ENCODE peak calls at places on chromosome X, in six cellular contexts. T, J, Z, S, R and U are unnamed samples.

GRCh38 chrX:115960440-115961084 is 210.0 kb upstream of the AGTR2 start:
- DNase-seq in S (no peak), J (no peak), R (no peak), T (no peak), Z (no peak), U (no peak)

GRCh38 chrX:124280294-124280902 is 52.1 kb upstream of the TEX13D start:
- DNase-seq in Z (no peak), J (no peak), S (no peak), T (no peak), R (no peak), U (no peak)

GRCh38 chrX:9342581-9343051 is 122.2 kb upstream of the TBL1X start:
- DNase-seq in T (peak; percentile 67), Z (no peak), S (peak; percentile 92), J (peak; percentile 69), R (peak; percentile 89), U (peak; percentile 86)

GRCh38 chrX:101759000-101759399 is 99.3 kb upstream of the ARMCX2 start:
- DNase-seq in S (no peak), Z (no peak), T (no peak), R (peak; percentile 49), J (peak; percentile 57), U (peak; percentile 52)

GRCh38 chrX:53133400-53133799 is 39.5 kb downstream of the KANTR start:
- DNase-seq in Z (no peak), R (no peak), T (no peak), J (no peak), S (no peak), U (no peak)

GRCh38 chrX:7889138-7889537 is 38.1 kb downstream of the PNPLA4 start:
- DNase-seq in R (no peak), Z (no peak), S (no peak), J (no peak), T (no peak), U (no peak)

GRCh38 chrX:15525664-15526416 is 25.2 kb downstream of the BMX start:
- DNase-seq in J (no peak), T (no peak), Z (no peak), R (no peak), S (no peak), U (no peak)

GRCh38 chrX:47723689-47724088 is 64.7 kb upstream of the UXT start:
- DNase-seq in R (no peak), J (no peak), S (no peak), T (no peak), Z (peak; percentile 0), U (no peak)

GRCh38 chrX:34716322-34716721 is 59.2 kb upstream of the TMEM47 start:
- DNase-seq in Z (no peak), J (peak; percentile 19), R (peak; percentile 2), S (no peak), T (no peak), U (peak; percentile 55)

GRCh38 chrX:118448273-118448783 is 47.3 kb upstream of the DOCK11 start:
- DNase-seq in S (no peak), R (no peak), T (no peak), Z (no peak), J (no peak), U (no peak)

GRCh38 chrX:46912673-46913491 is 661 bp downstream of the JADE3 start:
- DNase-seq in R (peak; percentile 39), J (peak; percentile 24), Z (no peak), T (no peak), S (no peak), U (peak; percentile 44)

GRCh38 chrX:148501121-148502066 is 977 bp downstream of the AFF2 start:
- DNase-seq in J (no peak), R (no peak), T (no peak), S (no peak), Z (no peak), U (no peak)

GRCh38 chrX:72100824-72101351 is 30.8 kb downstream of the RTL5 start:
- DNase-seq in Z (peak; percentile 58), R (no peak), T (no peak), J (no peak), S (no peak), U (no peak)

GRCh38 chrX:30967516-30967915 is 78.5 kb upstream of the TAB3 start:
- DNase-seq in J (no peak), R (no peak), T (no peak), S (no peak), Z (no peak), U (no peak)

GRCh38 chrX:121407627-121408026 is 360.2 kb downstream of the GLUD2 start:
- DNase-seq in R (no peak), S (no peak), J (no peak), T (no peak), Z (no peak), U (no peak)

GRCh38 chrX:154805696-154806091 is 409 bp upstream of the MPP1 start:
- DNase-seq in T (no peak), R (peak; percentile 44), S (no peak), Z (no peak), J (no peak), U (peak; percentile 35)

GRCh38 chrX:48972214-48973164 is 845 bp upstream of the KCND1 start:
- DNase-seq in S (no peak), R (peak; percentile 57), Z (no peak), J (peak; percentile 37), T (no peak), U (peak; percentile 48)

GRCh38 chrX:134676440-134676839 is 18.2 kb upstream of the PLAC1 start:
- DNase-seq in R (peak; percentile 83), Z (no peak), T (no peak), S (no peak), J (peak; percentile 78), U (peak; percentile 76)

DNA sequence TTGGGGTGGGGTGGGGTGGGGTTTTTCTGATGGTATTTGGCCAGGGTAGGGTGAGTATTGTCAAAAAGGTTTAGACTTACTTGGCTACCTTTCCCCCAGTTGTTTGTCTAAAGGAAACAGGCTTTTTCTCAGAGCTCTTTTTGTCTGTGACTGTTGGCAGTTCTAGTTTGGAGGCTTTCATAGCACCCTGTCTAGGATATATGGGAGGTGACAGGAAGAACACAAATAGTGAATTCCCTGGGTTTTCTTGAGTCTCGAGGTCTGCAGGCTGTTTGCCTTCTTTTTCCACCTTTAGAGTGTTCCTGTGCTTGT is 13.5 kb downstream of the RPS6KA3 start:
- DNase-seq in J (no peak), R (no peak), Z (no peak), S (no peak), T (no peak), U (no peak)
- TF ChIP-seq CTCF in J (no peak), R (no peak), Z (no peak), S (no peak), T (no peak), U (no peak)

GRCh38 chrX:42087960-42088359 is 164.6 kb upstream of the CASK start:
- DNase-seq in J (no peak), R (no peak), T (no peak), Z (no peak), S (no peak), U (no peak)
- TF ChIP-seq CTCF in J (no peak), R (no peak), T (no peak), Z (no peak), S (no peak), U (no peak)

GRCh38 chrX:111857534-111857933 is 18.4 kb upstream of the TRPC5OS start:
- DNase-seq in J (no peak), T (no peak), Z (no peak), R (no peak), S (no peak), U (no peak)
- TF ChIP-seq CTCF in J (no peak), T (no peak), Z (no peak), R (no peak), S (no peak), U (no peak)

GRCh38 chrX:109635151-109635550 is 10.2 kb upstream of the KCNE5 start:
- DNase-seq in Z (no peak), S (no peak), R (peak; percentile 34), T (no peak), J (peak; percentile 6), U (peak; percentile 26)
- TF ChIP-seq CTCF in Z (no peak), S (no peak), R (peak; percentile 56), T (no peak), J (peak; percentile 65), U (peak; percentile 38)

GRCh38 chrX:56233682-56234081 is 1.5 kb downstream of the KLF8 start:
- DNase-seq in Z (no peak), S (peak; percentile 79), R (peak; percentile 0), J (no peak), T (peak; percentile 51), U (peak; percentile 5)
- TF ChIP-seq CTCF in Z (no peak), S (no peak), R (no peak), J (no peak), T (no peak), U (no peak)

DNA sequence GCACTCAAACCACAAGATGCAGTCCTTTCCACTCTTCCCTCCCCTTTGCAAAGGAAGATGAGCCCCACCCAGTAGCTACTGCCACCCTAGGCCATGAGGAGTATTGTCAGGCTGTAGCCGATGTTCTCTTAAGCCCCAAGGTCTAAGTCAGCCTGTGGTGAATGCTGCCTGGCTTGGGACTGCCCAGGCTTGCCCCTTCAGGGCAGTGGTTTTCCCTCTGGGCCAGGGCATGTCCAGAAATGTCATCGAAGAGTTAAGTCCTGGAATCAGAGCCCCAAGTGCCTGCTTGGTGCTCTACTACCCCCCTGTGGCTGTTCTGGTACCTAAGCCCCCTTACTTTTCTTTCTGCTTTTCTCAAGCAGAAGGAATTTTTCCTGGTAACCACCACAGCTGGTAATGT is 11.8 kb upstream of the PGK1 start:
- DNase-seq in R (peak; percentile 67), S (no peak), Z (no peak), T (no peak), J (peak; percentile 29), U (peak; percentile 69)
- TF ChIP-seq CTCF in R (peak; percentile 54), S (no peak), Z (peak; percentile 36), T (peak; percentile 16), J (peak; percentile 71), U (peak; percentile 48)

DNA sequence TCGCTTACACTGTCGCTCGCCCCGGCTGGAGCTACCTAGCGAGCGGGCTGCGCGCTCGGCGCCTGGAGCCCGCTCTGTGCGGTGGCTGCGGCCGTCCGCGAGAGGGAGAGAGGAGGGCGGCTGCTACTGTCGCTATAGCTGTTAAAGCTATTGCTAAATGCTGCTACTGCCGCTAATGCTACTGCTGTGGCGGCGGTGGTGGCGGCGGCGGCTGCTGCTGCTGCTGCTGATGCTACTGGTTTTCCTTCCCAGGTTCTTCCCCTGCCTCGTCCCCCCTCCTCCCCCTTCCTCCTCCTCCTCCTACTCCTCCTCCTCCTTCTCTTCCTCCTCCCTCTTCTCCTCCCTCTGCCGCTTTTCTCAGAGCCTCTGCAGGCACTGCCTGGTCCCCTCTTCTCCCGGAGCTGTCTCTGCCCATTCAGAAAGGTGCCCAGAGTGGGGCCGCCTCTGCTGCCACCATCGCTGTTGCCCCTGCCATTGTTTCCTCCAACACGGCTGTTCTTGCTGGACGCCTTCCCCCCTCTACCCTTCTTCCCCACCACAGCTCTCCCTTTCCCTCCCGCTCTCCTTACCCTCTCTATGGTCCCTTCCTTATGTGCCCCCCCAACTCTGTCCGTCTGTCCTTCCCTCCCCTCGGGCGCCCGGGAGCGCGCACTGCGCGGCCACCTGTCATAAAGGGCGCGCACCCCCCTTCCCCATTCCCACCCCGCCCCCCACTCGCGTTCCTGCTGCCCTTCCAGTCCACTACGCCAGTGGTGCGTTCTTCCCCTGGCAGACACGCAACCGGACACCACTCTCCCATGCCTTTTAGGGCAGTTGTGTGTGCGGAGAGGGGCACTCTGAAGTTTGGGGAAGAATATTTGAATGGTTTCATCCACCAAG is at the start of gene NEXMIF:
- DNase-seq in Z (peak; percentile 0), T (no peak), J (no peak), R (peak; percentile 7), S (no peak), U (peak; percentile 13)
- TF ChIP-seq CTCF in Z (no peak), T (no peak), J (peak; percentile 26), R (no peak), S (no peak), U (peak; percentile 14)

DNA sequence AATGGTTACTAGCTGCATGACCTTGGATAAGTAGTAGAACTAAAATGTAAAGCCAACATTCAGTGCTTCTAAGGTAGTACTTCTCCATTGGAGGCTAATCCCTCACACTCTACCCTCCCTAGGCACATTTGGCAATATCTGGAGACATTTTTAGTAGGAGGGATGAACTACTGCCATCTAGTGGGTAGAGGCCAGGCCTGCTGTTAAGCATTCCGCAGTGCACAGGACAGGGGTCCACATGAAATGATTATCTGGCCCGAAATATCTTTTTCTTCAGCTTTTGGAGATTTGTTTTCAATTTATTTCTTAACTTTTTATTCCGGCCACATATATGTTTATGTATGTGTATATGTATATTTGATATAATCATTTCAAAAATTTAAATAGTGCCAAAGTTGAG is 36.0 kb upstream of the SPANXC start:
- DNase-seq in Z (no peak), J (no peak), R (peak; percentile 35), S (no peak), T (no peak), U (peak; percentile 32)
- TF ChIP-seq CTCF in Z (no peak), J (peak; percentile 76), R (peak; percentile 71), S (peak; percentile 16), T (no peak), U (peak; percentile 66)